ENCODE peak calls at places on chromosomes 3 and 15, in seven cellular contexts. One of them, this sample, is unnamed.

GRCh38 chr15:60328852-60329443 is 68.8 kb downstream of the ANXA2 start:
- DNase-seq in EL: peak
- DNase-seq in NCI-H1105 treated with DMSO at 0.1 percent for 48 hours: peak
- DNase-seq in A172: no peak
- DNase-seq in transverse colon: no peak
- DNase-seq in GM12892: no peak
- DNase-seq in PC-9: no peak
- DNase-seq in this sample: no peak

GRCh38 chr3:195064300-195064931 is 206.5 kb downstream of the XXYLT1 start:
- DNase-seq in transverse colon: no peak
- DNase-seq in A172: no peak
- DNase-seq in NCI-H1105 treated with DMSO at 0.1 percent for 48 hours: no peak
- DNase-seq in PC-9: no peak
- DNase-seq in EL: no peak
- DNase-seq in GM12892: no peak
- DNase-seq in this sample: peak

GRCh38 chr3:119841808-119842471 is 60.0 kb downstream of the NR1I2 start:
- DNase-seq in NCI-H1105 treated with DMSO at 0.1 percent for 48 hours: no peak
- DNase-seq in A172: no peak
- DNase-seq in GM12892: no peak
- DNase-seq in EL: peak
- DNase-seq in PC-9: peak
- DNase-seq in transverse colon: no peak
- DNase-seq in this sample: no peak

GRCh38 chr15:48784756-48785155 is 26.1 kb downstream of the CEP152 start:
- DNase-seq in GM12892: no peak
- DNase-seq in NCI-H1105 treated with DMSO at 0.1 percent for 48 hours: no peak
- DNase-seq in transverse colon: no peak
- DNase-seq in A172: no peak
- DNase-seq in EL: no peak
- DNase-seq in PC-9: no peak
- DNase-seq in this sample: no peak

GRCh38 chr15:65914981-65915925 is 46.0 kb downstream of the RAB11A start:
- DNase-seq in PC-9: no peak
- DNase-seq in transverse colon: no peak
- DNase-seq in A172: no peak
- DNase-seq in EL: no peak
- DNase-seq in NCI-H1105 treated with DMSO at 0.1 percent for 48 hours: no peak
- DNase-seq in GM12892: no peak
- DNase-seq in this sample: no peak

GRCh38 chr3:175266478-175266877 is 407.3 kb downstream of the NAALADL2 start:
- DNase-seq in EL: peak
- DNase-seq in GM12892: no peak
- DNase-seq in transverse colon: no peak
- DNase-seq in A172: peak
- DNase-seq in NCI-H1105 treated with DMSO at 0.1 percent for 48 hours: no peak
- DNase-seq in PC-9: peak
- DNase-seq in this sample: no peak

GRCh38 chr15:93088200-93088980 is 621 bp downstream of the RGMA start:
- DNase-seq in EL: peak
- DNase-seq in GM12892: no peak
- DNase-seq in transverse colon: no peak
- DNase-seq in A172: no peak
- DNase-seq in PC-9: no peak
- DNase-seq in NCI-H1105 treated with DMSO at 0.1 percent for 48 hours: no peak
- DNase-seq in this sample: peak

GRCh38 chr3:49377483-49377882 is 19.3 kb upstream of the GPX1 start:
- DNase-seq in EL: peak
- DNase-seq in transverse colon: no peak
- DNase-seq in GM12892: no peak
- DNase-seq in PC-9: no peak
- DNase-seq in NCI-H1105 treated with DMSO at 0.1 percent for 48 hours: no peak
- DNase-seq in A172: peak
- DNase-seq in this sample: no peak

GRCh38 chr3:83039422-83039821 is 1278.0 kb upstream of the GBE1 start:
- DNase-seq in GM12892: no peak
- DNase-seq in EL: no peak
- DNase-seq in PC-9: no peak
- DNase-seq in NCI-H1105 treated with DMSO at 0.1 percent for 48 hours: no peak
- DNase-seq in A172: peak
- DNase-seq in transverse colon: no peak
- DNase-seq in this sample: no peak

GRCh38 chr15:38551720-38552627 is 12.6 kb downstream of the RASGRP1 start:
- DNase-seq in A172: no peak
- DNase-seq in transverse colon: no peak
- DNase-seq in GM12892: no peak
- DNase-seq in PC-9: no peak
- DNase-seq in NCI-H1105 treated with DMSO at 0.1 percent for 48 hours: no peak
- DNase-seq in EL: no peak
- DNase-seq in this sample: no peak

GRCh38 chr3:72492240-72492639 is 356.0 kb downstream of the SHQ1 start:
- DNase-seq in NCI-H1105 treated with DMSO at 0.1 percent for 48 hours: no peak
- DNase-seq in transverse colon: peak
- DNase-seq in EL: peak
- DNase-seq in A172: peak
- DNase-seq in GM12892: no peak
- DNase-seq in PC-9: peak
- DNase-seq in this sample: peak

GRCh38 chr3:151290673-151291072 is 12.3 kb upstream of the P2RY14 start:
- DNase-seq in EL: peak
- DNase-seq in GM12892: no peak
- DNase-seq in transverse colon: no peak
- DNase-seq in A172: peak
- DNase-seq in NCI-H1105 treated with DMSO at 0.1 percent for 48 hours: no peak
- DNase-seq in PC-9: peak
- DNase-seq in this sample: no peak

GRCh38 chr3:78846688-78847087 is 921.1 kb downstream of the ROBO1 start:
- DNase-seq in A172: peak
- DNase-seq in EL: peak
- DNase-seq in NCI-H1105 treated with DMSO at 0.1 percent for 48 hours: no peak
- DNase-seq in PC-9: no peak
- DNase-seq in GM12892: no peak
- DNase-seq in transverse colon: no peak
- DNase-seq in this sample: no peak

GRCh38 chr3:49422379-49423248 is at the start of gene AMT:
- DNase-seq in EL: no peak
- DNase-seq in transverse colon: peak
- DNase-seq in GM12892: no peak
- DNase-seq in A172: no peak
- DNase-seq in PC-9: no peak
- DNase-seq in NCI-H1105 treated with DMSO at 0.1 percent for 48 hours: peak
- DNase-seq in this sample: no peak

GRCh38 chr15:36557364-36557763 is 22.1 kb upstream of the CDIN1 start:
- DNase-seq in transverse colon: no peak
- DNase-seq in PC-9: no peak
- DNase-seq in NCI-H1105 treated with DMSO at 0.1 percent for 48 hours: no peak
- DNase-seq in A172: no peak
- DNase-seq in GM12892: no peak
- DNase-seq in EL: no peak
- DNase-seq in this sample: no peak

GRCh38 chr15:100849021-100849831 is 30.4 kb upstream of the ALDH1A3 start:
- DNase-seq in transverse colon: peak
- DNase-seq in PC-9: peak
- DNase-seq in EL: peak
- DNase-seq in GM12892: peak
- DNase-seq in NCI-H1105 treated with DMSO at 0.1 percent for 48 hours: peak
- DNase-seq in A172: no peak
- DNase-seq in this sample: peak

This sample was measured in osteoblast.